ENCODE peak calls at places on chromosomes 5 and 9, in eight cellular contexts. Y, U, G, T, W, A, F and K are unnamed samples.

GRCh38 chr9:86783884-86784283 is 163.4 kb downstream of the GAS1 start:
- DNase-seq in G (peak), Y (no peak), F (peak), T (no peak), W (no peak), U (no peak), A (no peak), K (no peak)

GRCh38 chr9:31119882-31120481 is 1264.5 kb upstream of the ACO1 start:
- DNase-seq in A (no peak), T (peak), W (peak), Y (peak), F (no peak), G (peak), U (no peak), K (peak)

GRCh38 chr9:19174127-19174921 is 47.0 kb upstream of the PLIN2 start:
- DNase-seq in T (peak), Y (peak), U (peak), A (peak), W (peak), G (peak), F (peak), K (peak)

GRCh38 chr9:15235658-15236057 is 71.4 kb downstream of the TTC39B start:
- DNase-seq in A (no peak), F (no peak), Y (no peak), W (no peak), T (no peak), G (no peak), U (no peak), K (no peak)

GRCh38 chr9:23630488-23630887 is 195.6 kb downstream of the ELAVL2 start:
- DNase-seq in A (no peak), W (no peak), T (no peak), F (no peak), G (no peak), Y (no peak), U (no peak), K (no peak)

GRCh38 chr9:35665471-35665818 is 450 bp upstream of the ARHGEF39 start:
- DNase-seq in G (no peak), U (no peak), T (no peak), W (no peak), A (no peak), F (no peak), Y (no peak), K (no peak)

GRCh38 chr9:109903515-109904138 is 123.6 kb downstream of the PALM2AKAP2 start:
- DNase-seq in G (peak), Y (peak), W (peak), U (peak), T (peak), A (peak), F (peak), K (peak)

GRCh38 chr5:33841829-33842228 is 50.0 kb downstream of the ADAMTS12 start:
- DNase-seq in F (peak), A (peak), W (no peak), T (no peak), Y (no peak), U (no peak), G (no peak), K (no peak)

GRCh38 chr5:153658606-153659005 is 168.1 kb downstream of the GRIA1 start:
- DNase-seq in F (no peak), U (no peak), W (no peak), A (no peak), Y (no peak), G (no peak), T (no peak), K (peak)

GRCh38 chr9:3906437-3907213 is 380.8 kb upstream of the RFX3 start:
- DNase-seq in F (peak), T (peak), W (peak), G (no peak), Y (no peak), U (no peak), A (peak), K (no peak)

GRCh38 chr5:143302344-143302743 is 101.1 kb downstream of the NR3C1 start:
- DNase-seq in T (no peak), G (no peak), W (no peak), Y (no peak), U (no peak), F (no peak), A (peak), K (no peak)

GRCh38 chr5:132074772-132075718 is 1.5 kb downstream of the CSF2 start:
- DNase-seq in G (no peak), A (no peak), U (no peak), Y (no peak), W (peak), T (no peak), F (no peak), K (peak)

GRCh38 chr9:33300546-33300945 is 10.2 kb downstream of the NFX1 start:
- DNase-seq in G (no peak), T (no peak), A (no peak), F (no peak), W (no peak), U (no peak), Y (no peak), K (no peak)

GRCh38 chr9:36772449-36773370 is 200.0 kb downstream of the MELK start:
- DNase-seq in F (peak), Y (no peak), A (no peak), W (no peak), U (no peak), T (peak), G (peak), K (peak)

GRCh38 chr5:173866249-173867172 is 21.6 kb upstream of the CPEB4 start:
- DNase-seq in A (no peak), W (no peak), Y (no peak), U (no peak), T (no peak), G (no peak), F (no peak), K (peak)

GRCh38 chr9:78365979-78366697 is 69.2 kb downstream of the PSAT1 start:
- DNase-seq in W (no peak), Y (peak), F (peak), G (peak), A (no peak), U (no peak), T (peak), K (peak)

GRCh38 chr5:180026320-180026719 is 45.2 kb downstream of the RNF130 start:
- DNase-seq in T (peak), F (peak), A (no peak), Y (no peak), U (no peak), W (no peak), G (no peak), K (no peak)

GRCh38 chr5:72377920-72378635 is 57.9 kb downstream of the PTCD2 start:
- DNase-seq in W (no peak), T (no peak), U (no peak), A (no peak), Y (no peak), G (no peak), F (no peak), K (peak)
- H2AFZ ChIP-seq in W (no peak), T (no peak), U (no peak), A (no peak), Y (no peak), G (no peak), F (no peak), K (no peak)

GRCh38 chr5:167594750-167595149 is 696.7 kb upstream of the WWC1 start:
- DNase-seq in Y (no peak), T (no peak), A (no peak), U (no peak), W (no peak), G (no peak), F (no peak), K (no peak)
- H3K4me3 ChIP-seq in Y (no peak), T (no peak), A (no peak), U (no peak), W (no peak), G (no peak), F (no peak), K (no peak)

DNA sequence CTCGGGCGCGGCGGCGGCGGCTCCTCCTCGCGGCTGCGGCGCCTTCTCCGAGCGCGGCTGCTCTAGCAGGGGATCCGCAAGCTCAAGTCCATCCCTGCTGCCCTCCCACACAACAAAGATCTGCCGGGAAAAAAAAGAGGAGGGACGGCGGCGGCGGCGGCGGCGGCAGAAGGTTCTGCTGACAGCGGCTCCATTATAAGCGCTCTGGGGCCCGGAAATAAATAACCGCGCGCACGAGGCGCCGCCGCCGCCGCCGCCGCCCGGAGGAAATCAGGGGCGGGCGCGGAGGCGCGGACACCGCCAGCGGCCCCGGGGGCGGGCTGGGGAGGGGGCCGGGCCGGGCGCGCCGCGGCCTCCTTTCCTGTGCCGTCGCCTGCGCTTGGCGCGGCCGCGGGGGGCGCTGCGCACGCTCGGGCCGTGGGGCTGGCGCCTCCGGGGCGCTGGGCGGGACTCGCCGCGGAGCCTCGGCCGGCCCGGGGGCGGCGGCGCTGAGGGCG is at the start of gene ANKH:
- DNase-seq in A (peak), T (peak), Y (peak), G (peak), W (peak), U (peak), F (peak), K (peak)
- H3K4me2 ChIP-seq in A (peak), T (peak), Y (peak), G (peak), W (peak), U (peak), F (peak), K (peak)

DNA sequence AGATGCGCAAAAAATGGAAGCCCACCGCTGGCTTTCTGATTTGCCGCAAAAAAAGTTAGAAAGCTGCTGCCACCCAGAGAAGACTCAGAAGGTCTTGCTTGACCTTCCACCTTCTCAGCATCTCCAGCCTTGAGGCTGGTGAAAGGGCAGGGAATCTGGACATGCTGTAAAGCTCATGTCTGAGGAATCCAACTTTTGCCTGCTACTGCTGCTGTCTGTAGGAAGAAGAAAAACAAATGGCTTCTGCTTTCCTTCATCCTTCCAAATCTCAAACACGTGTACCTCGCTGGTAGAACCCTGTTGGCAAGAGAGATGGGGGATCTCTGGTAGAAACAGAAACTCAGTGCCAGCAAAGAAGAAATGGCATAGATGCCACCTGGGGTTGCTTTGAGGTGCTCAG is 10.2 kb downstream of the TJP2 start:
- DNase-seq in G (no peak), Y (no peak), T (no peak), W (no peak), U (no peak), F (no peak), A (no peak), K (no peak)
- H2AFZ ChIP-seq in G (no peak), Y (no peak), T (no peak), W (no peak), U (no peak), F (no peak), A (no peak), K (no peak)

GRCh38 chr5:61991861-61992260 is 314.1 kb upstream of the KIF2A start:
- DNase-seq in Y (no peak), U (no peak), F (no peak), G (no peak), T (no peak), A (no peak), W (no peak), K (no peak)
- H3K4me3 ChIP-seq in Y (no peak), U (no peak), F (no peak), G (no peak), T (no peak), A (no peak), W (no peak), K (no peak)

GRCh38 chr9:104826911-104827310 is 63.0 kb downstream of the NIPSNAP3B start:
- DNase-seq in A (no peak), U (no peak), Y (no peak), F (no peak), T (no peak), W (no peak), G (no peak), K (no peak)
- H3K4me2 ChIP-seq in A (no peak), U (no peak), Y (no peak), F (no peak), T (no peak), W (no peak), G (no peak), K (no peak)

DNA sequence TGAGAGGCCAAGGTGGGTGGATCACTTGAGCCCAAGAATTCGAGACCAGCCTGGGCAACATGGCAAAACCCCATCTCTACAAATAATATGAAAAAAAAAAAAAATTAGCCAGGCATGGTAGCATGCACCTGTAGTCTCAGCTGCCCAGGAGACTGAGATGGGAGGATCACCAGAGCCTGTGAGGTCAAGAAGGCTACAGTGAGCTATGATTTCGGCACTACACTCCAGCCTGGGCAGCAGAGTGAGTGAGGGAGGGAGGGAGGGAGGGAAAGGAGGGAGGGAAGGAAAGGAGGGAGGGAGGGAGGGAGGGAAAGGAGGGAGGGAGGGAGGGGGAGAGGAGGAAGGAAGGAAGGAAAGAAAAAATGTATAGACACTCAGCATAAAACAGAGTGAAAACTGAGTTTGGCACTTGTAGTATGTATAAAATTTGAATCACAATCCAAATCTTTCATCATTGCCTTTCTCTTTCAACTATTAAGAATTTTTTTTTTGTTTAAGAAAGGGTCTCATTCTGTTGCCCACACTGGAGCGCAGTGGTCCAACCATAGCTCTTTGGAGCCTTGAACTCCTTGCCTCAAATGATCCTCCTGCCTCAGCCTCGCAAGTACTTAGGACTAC is 27.8 kb downstream of the SERINC5 start:
- DNase-seq in U (no peak), T (no peak), A (no peak), Y (no peak), G (no peak), F (no peak), W (no peak), K (no peak)
- H2AFZ ChIP-seq in U (no peak), T (no peak), A (no peak), Y (no peak), G (no peak), F (no peak), W (no peak), K (no peak)

DNA sequence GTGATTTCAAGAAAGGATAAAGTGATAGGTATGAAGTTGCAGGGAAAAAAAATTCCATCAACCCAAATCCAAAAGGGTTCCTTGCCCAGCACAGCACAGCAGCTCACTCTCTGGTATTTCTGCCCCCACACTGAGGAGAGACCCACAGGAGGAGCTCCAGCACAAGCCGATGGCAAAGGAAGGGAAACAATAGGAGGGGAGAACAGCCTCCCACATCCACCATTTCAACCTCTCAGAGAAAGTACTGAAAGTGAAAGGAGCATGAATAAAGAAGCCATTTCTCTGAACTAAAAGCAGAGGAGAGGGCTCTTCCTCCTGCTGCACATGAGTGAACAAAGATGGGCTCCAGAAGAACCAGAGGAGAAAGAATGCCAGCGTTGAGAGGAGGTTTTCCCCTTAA is 54.9 kb upstream of the ZSWIM6 start:
- DNase-seq in G (no peak), T (no peak), W (no peak), F (peak), A (no peak), U (no peak), Y (no peak), K (peak)
- H3K4me3 ChIP-seq in G (no peak), T (no peak), W (no peak), F (no peak), A (no peak), U (no peak), Y (no peak), K (no peak)